ENCODE peak calls at places on chromosomes 3 and 15, in five cellular contexts. P is K562, U is A549, X is H1, D is GM12878. Z is an unnamed sample.

GRCh38 chr3:117865338-117865737 is 1155.8 kb downstream of the TUSC7 start:
- DNase-seq in P (no peak), U (no peak), X (no peak), D (no peak), Z (no peak)

GRCh38 chr15:73630030-73630429 is 3.2 kb downstream of the NPTN start:
- DNase-seq in P (no peak), U (no peak), X (no peak), D (no peak), Z (peak; percentile 43)

GRCh38 chr3:10213156-10213792 is 35.0 kb upstream of the TATDN2 start:
- DNase-seq in P (no peak), U (no peak), X (no peak), D (no peak), Z (no peak)

GRCh38 chr15:43553021-43553420 is 35.6 kb downstream of the MAP1A start:
- DNase-seq in P (no peak), U (no peak), X (no peak), D (no peak), Z (no peak)

GRCh38 chr3:182917134-182917533 is 63.2 kb downstream of the DCUN1D1 start:
- DNase-seq in P (peak; percentile 23), U (no peak), X (no peak), D (no peak), Z (no peak)

GRCh38 chr3:48528754-48529153 is 24.8 kb upstream of the SHISA5 start:
- DNase-seq in P (no peak), U (no peak), X (no peak), D (no peak), Z (no peak)

GRCh38 chr15:80710635-80711553 is 15.8 kb downstream of the ABHD17C start:
- DNase-seq in P (no peak), U (no peak), X (no peak), D (peak; percentile 41), Z (no peak)

GRCh38 chr15:70271422-70272088 is 173.8 kb upstream of the TLE3 start:
- DNase-seq in P (no peak), U (peak; percentile 92), X (peak; percentile 33), D (no peak), Z (no peak)

GRCh38 chr15:85125056-85125661 is 143.5 kb downstream of the PDE8A start:
- DNase-seq in P (no peak), U (no peak), X (no peak), D (no peak), Z (no peak)

GRCh38 chr3:99895106-99895705 is 77.5 kb downstream of the CMSS1 start:
- DNase-seq in P (no peak), U (no peak), X (no peak), D (no peak), Z (no peak)

GRCh38 chr3:159814161-159814560 is 174.5 kb upstream of the IL12A start:
- DNase-seq in P (no peak), U (peak; percentile 45), X (peak; percentile 31), D (no peak), Z (no peak)

GRCh38 chr3:84487296-84487695 is 471.5 kb upstream of the CADM2 start:
- DNase-seq in P (no peak), U (no peak), X (no peak), D (no peak), Z (no peak)

GRCh38 chr3:11668243-11669232 is 24.8 kb upstream of the VGLL4 start:
- DNase-seq in P (no peak), U (no peak), X (no peak), D (no peak), Z (no peak)

GRCh38 chr15:74611341-74611740 is 4.3 kb upstream of the CLK3 start:
- DNase-seq in P (no peak), U (no peak), X (no peak), D (no peak), Z (no peak)

GRCh38 chr3:47890832-47891620 is 88.1 kb downstream of the DHX30 start:
- DNase-seq in P (no peak), U (no peak), X (no peak), D (no peak), Z (no peak)

GRCh38 chr3:185696039-185696438 is 109.9 kb downstream of the SENP2 start:
- DNase-seq in P (no peak), U (no peak), X (no peak), D (no peak), Z (no peak)

GRCh38 chr3:126315083-126315658 is 42.0 kb downstream of the KLF15 start:
- DNase-seq in P (no peak), U (no peak), X (no peak), D (no peak), Z (no peak)

GRCh38 chr3:182682263-182683229 is 110.8 kb upstream of the ATP11B start:
- DNase-seq in P (peak; percentile 53), U (peak; percentile 22), X (no peak), D (peak; percentile 5), Z (peak; percentile 12)

GRCh38 chr3:195040094-195040493 is 230.9 kb downstream of the XXYLT1 start:
- DNase-seq in P (no peak), U (no peak), X (no peak), D (no peak), Z (no peak)

GRCh38 chr3:194275721-194276120 is 75.4 kb downstream of the CPN2 start:
- DNase-seq in P (no peak), U (no peak), X (no peak), D (no peak), Z (no peak)

GRCh38 chr3:10389995-10390394 is 69.1 kb upstream of the SEC13 start:
- DNase-seq in P (no peak), U (no peak), X (no peak), D (peak; percentile 61), Z (no peak)

DNA sequence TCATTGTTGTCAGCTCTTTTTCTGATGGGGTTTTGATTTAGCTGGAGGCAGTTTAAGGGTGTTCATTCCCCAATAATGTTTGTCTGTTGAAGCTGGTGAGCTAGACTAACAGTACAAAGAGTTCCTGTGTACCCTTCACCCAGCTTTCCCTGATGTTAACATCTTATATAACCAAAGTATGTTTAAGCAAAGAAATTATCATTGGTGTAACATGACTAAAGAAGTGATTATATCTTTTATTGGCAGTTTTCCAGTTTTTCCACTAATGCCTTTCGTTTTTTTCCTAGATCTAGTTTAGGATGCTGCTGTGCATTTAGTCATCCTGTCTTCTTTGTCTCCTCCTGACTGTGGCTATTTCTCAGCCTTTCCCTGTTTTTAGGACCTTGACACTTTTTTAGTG is 165.6 kb downstream of the LPP start:
- DNase-seq in P (no peak), U (no peak), X (no peak), D (no peak), Z (peak; percentile 45)
- TF ChIP-seq CHD2 in P (no peak), U (no peak), X (no peak), D (no peak), Z (no peak)

GRCh38 chr15:100572362-100572983 is 29.5 kb downstream of the LINS1 start:
- DNase-seq in P (no peak), U (no peak), X (no peak), D (no peak), Z (no peak)
- TF ChIP-seq CHD2 in P (no peak), U (no peak), X (no peak), D (no peak), Z (no peak)

DNA sequence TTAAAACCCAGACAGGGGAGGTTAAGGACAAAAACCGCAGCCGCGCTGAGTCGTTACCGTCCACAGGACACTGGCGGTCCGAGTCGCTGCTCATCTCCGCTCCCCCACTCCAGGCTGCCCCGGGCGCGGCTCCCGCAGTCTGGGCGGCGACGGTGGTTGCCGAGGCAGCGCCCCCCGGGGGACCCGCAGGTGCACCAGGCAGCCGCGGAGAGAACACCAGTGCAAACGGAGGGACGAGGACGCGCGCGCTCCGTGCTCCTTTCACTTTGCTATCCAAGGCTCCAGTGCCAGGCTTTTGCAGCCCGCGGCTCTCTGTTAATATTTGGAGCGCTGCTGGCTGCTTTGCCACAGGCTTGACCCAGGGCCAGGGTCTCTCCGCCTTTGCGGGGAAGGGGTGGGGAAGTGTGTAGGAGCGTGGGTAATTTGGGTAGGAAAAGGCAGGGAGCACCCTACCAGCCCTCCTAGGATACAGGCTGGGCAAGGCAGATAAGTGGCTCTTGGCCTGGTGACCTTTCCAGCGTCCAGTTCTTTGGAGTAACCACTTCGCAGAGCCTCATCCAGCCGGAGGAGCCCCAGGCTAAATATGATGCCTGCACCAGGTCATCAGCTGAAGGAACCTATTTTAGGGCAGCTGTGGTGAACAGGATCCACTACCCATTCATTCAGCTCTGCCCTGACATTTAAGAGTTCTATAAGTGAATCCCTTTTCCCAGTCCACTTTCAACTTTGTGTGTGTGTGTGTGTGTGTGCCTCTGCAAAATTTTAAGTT is at the start of gene GADL1:
- DNase-seq in P (no peak), U (peak; percentile 10), X (no peak), D (no peak), Z (no peak)
- TF ChIP-seq CHD2 in P (no peak), U (no peak), X (no peak), D (no peak), Z (no peak)

GRCh38 chr3:169722715-169723114 is 42.1 kb downstream of the TERC start:
- DNase-seq in P (no peak), U (no peak), X (no peak), D (no peak), Z (no peak)
- TF ChIP-seq CHD2 in P (no peak), U (no peak), X (no peak), D (no peak), Z (no peak)

GRCh38 chr3:113898892-113899291 is 48.9 kb upstream of the ZDHHC23 start:
- DNase-seq in P (no peak), U (no peak), X (no peak), D (no peak), Z (no peak)
- TF ChIP-seq CHD2 in P (no peak), U (no peak), X (no peak), D (no peak), Z (no peak)

GRCh38 chr3:62749130-62749529 is 126.1 kb downstream of the CADPS start:
- DNase-seq in P (no peak), U (no peak), X (no peak), D (no peak), Z (no peak)

GRCh38 chr3:62755285-62755684 is 119.9 kb downstream of the CADPS start:
- DNase-seq in P (no peak), U (no peak), X (no peak), D (no peak), Z (no peak)

GRCh38 chr3:62749657-62750056 is 125.6 kb downstream of the CADPS start:
- DNase-seq in P (no peak), U (no peak), X (no peak), D (no peak), Z (no peak)
- TF ChIP-seq CHD2 in P (no peak), U (no peak), X (no peak), D (no peak), Z (no peak)

DNA sequence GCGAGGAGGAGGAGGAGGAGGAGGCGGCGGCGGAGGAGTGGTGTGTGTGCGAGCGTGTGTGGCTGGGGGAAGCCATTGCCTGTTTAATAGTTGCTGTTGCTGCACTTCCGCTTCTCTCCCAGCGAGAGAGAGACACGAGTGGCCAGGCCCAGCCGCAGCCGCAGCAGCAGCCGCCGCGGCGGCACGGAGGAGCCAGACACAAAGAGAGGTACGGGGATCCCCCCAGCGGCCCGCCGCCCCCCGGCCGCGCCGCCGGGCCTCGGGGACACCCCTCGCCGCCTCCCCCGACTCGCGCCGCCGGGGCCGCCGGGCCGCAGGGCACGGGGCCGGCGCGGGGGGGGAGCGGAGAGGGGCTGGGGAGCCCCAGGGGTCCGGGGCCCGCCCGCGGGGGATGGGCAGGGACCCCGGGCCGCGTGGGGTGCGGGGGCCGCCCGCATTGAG is at the start of gene UBE2E1:
- DNase-seq in P (peak; percentile 80), U (peak; percentile 72), X (no peak), D (no peak), Z (peak; percentile 38)
- TF ChIP-seq CHD2 in P (peak; percentile 6), U (no peak), X (no peak), D (peak; percentile 70), Z (no peak)

GRCh38 chr15:65960586-65960985 is 91.3 kb downstream of the RAB11A start:
- DNase-seq in P (no peak), U (no peak), X (no peak), D (no peak), Z (no peak)
- TF ChIP-seq CHD2 in P (no peak), U (no peak), X (no peak), D (no peak), Z (no peak)

Z was measured in HepG2.